ENCODE peak calls at places on chromosome 9, in seven cellular contexts. One of them, this sample, is unnamed.

GRCh38 chr9:35696520-35697215 is 6.9 kb upstream of the TPM2 start:
- DNase-seq in Peyer's patch: peak; percentile 88
- DNase-seq in IMR-90: peak; percentile 40
- DNase-seq in testis: peak; percentile 69
- DNase-seq in tibial nerve: peak; percentile 40
- DNase-seq in right lobe of liver: no peak
- DNase-seq in heart left ventricle: peak; percentile 59
- DNase-seq in this sample: no peak

GRCh38 chr9:121736147-121736721 is 84.8 kb downstream of the DAB2IP start:
- DNase-seq in tibial nerve: peak; percentile 50
- DNase-seq in right lobe of liver: peak; percentile 44
- DNase-seq in IMR-90: peak; percentile 25
- DNase-seq in testis: peak; percentile 86
- DNase-seq in heart left ventricle: peak; percentile 85
- DNase-seq in Peyer's patch: peak; percentile 81
- DNase-seq in this sample: no peak

GRCh38 chr9:106761493-106761892 is 101.5 kb upstream of the ZNF462 start:
- DNase-seq in heart left ventricle: no peak
- DNase-seq in tibial nerve: no peak
- DNase-seq in testis: no peak
- DNase-seq in right lobe of liver: no peak
- DNase-seq in IMR-90: no peak
- DNase-seq in Peyer's patch: no peak
- DNase-seq in this sample: no peak

GRCh38 chr9:125418404-125418803 is 156.8 kb downstream of the GAPVD1 start:
- DNase-seq in right lobe of liver: no peak
- DNase-seq in IMR-90: peak; percentile 58
- DNase-seq in testis: no peak
- DNase-seq in heart left ventricle: no peak
- DNase-seq in Peyer's patch: no peak
- DNase-seq in tibial nerve: no peak
- DNase-seq in this sample: no peak

GRCh38 chr9:80707120-80707519 is 982.2 kb downstream of the TLE1 start:
- DNase-seq in testis: no peak
- DNase-seq in heart left ventricle: no peak
- DNase-seq in IMR-90: peak; percentile 51
- DNase-seq in right lobe of liver: no peak
- DNase-seq in tibial nerve: no peak
- DNase-seq in Peyer's patch: no peak
- DNase-seq in this sample: no peak

GRCh38 chr9:73132034-73132776 is 19.5 kb upstream of the ANXA1 start:
- DNase-seq in testis: peak; percentile 85
- DNase-seq in Peyer's patch: peak; percentile 81
- DNase-seq in right lobe of liver: peak; percentile 46
- DNase-seq in IMR-90: peak; percentile 85
- DNase-seq in tibial nerve: peak; percentile 47
- DNase-seq in heart left ventricle: peak; percentile 71
- DNase-seq in this sample: no peak

GRCh38 chr9:84677080-84677479 is 7.6 kb downstream of the NTRK2 start:
- DNase-seq in IMR-90: no peak
- DNase-seq in tibial nerve: no peak
- DNase-seq in heart left ventricle: no peak
- DNase-seq in testis: no peak
- DNase-seq in Peyer's patch: no peak
- DNase-seq in right lobe of liver: no peak
- DNase-seq in this sample: no peak

GRCh38 chr9:78158286-78158685 is 77.6 kb upstream of the CEP78 start:
- DNase-seq in heart left ventricle: no peak
- DNase-seq in testis: no peak
- DNase-seq in IMR-90: no peak
- DNase-seq in Peyer's patch: no peak
- DNase-seq in right lobe of liver: no peak
- DNase-seq in tibial nerve: no peak
- DNase-seq in this sample: no peak

GRCh38 chr9:12680341-12680740 is 12.8 kb upstream of the TYRP1 start:
- DNase-seq in IMR-90: peak; percentile 55
- DNase-seq in Peyer's patch: no peak
- DNase-seq in tibial nerve: no peak
- DNase-seq in testis: no peak
- DNase-seq in heart left ventricle: no peak
- DNase-seq in right lobe of liver: no peak
- DNase-seq in this sample: no peak

GRCh38 chr9:120643096-120643495 is 63.1 kb upstream of the CDK5RAP2 start:
- DNase-seq in right lobe of liver: no peak
- DNase-seq in testis: no peak
- DNase-seq in Peyer's patch: no peak
- DNase-seq in IMR-90: no peak
- DNase-seq in heart left ventricle: no peak
- DNase-seq in tibial nerve: no peak
- DNase-seq in this sample: no peak

GRCh38 chr9:3646226-3646625 is 120.4 kb upstream of the RFX3 start:
- DNase-seq in right lobe of liver: no peak
- DNase-seq in heart left ventricle: no peak
- DNase-seq in testis: no peak
- DNase-seq in IMR-90: no peak
- DNase-seq in Peyer's patch: no peak
- DNase-seq in tibial nerve: no peak
- DNase-seq in this sample: no peak

GRCh38 chr9:86487222-86487841 is 133.1 kb upstream of the TUT7 start:
- DNase-seq in testis: no peak
- DNase-seq in Peyer's patch: no peak
- DNase-seq in IMR-90: peak; percentile 76
- DNase-seq in right lobe of liver: no peak
- DNase-seq in heart left ventricle: no peak
- DNase-seq in tibial nerve: no peak
- DNase-seq in this sample: no peak

GRCh38 chr9:95732803-95733686 is 142.4 kb upstream of the ERCC6L2 start:
- DNase-seq in tibial nerve: no peak
- DNase-seq in heart left ventricle: no peak
- DNase-seq in IMR-90: no peak
- DNase-seq in testis: no peak
- DNase-seq in right lobe of liver: no peak
- DNase-seq in Peyer's patch: no peak
- DNase-seq in this sample: no peak

GRCh38 chr9:1267581-1267980 is 217.4 kb downstream of the DMRT2 start:
- DNase-seq in right lobe of liver: peak; percentile 30
- DNase-seq in Peyer's patch: no peak
- DNase-seq in testis: no peak
- DNase-seq in IMR-90: no peak
- DNase-seq in heart left ventricle: no peak
- DNase-seq in tibial nerve: no peak
- DNase-seq in this sample: no peak

GRCh38 chr9:16515207-16515606 is 355.3 kb downstream of the BNC2 start:
- DNase-seq in tibial nerve: no peak
- DNase-seq in IMR-90: peak; percentile 25
- DNase-seq in heart left ventricle: no peak
- DNase-seq in Peyer's patch: no peak
- DNase-seq in right lobe of liver: no peak
- DNase-seq in testis: no peak
- DNase-seq in this sample: no peak
- H3K27ac ChIP-seq in tibial nerve: no peak overlapping the region
- H3K27ac ChIP-seq in IMR-90: peak overlapping the region; percentile 98
- H3K27ac ChIP-seq in heart left ventricle: no peak overlapping the region
- H3K27ac ChIP-seq in Peyer's patch: no peak overlapping the region
- H3K27ac ChIP-seq in right lobe of liver: no peak overlapping the region
- H3K27ac ChIP-seq in testis: no peak overlapping the region
- H3K27ac ChIP-seq in this sample: no peak overlapping the region

GRCh38 chr9:129497837-129498450 is 123.0 kb downstream of the C9orf50 start:
- DNase-seq in IMR-90: no peak
- DNase-seq in tibial nerve: no peak
- DNase-seq in heart left ventricle: no peak
- DNase-seq in testis: peak; percentile 50
- DNase-seq in right lobe of liver: no peak
- DNase-seq in Peyer's patch: no peak
- DNase-seq in this sample: peak; percentile 87

GRCh38 chr9:129495422-129496186 is 125.3 kb downstream of the C9orf50 start:
- DNase-seq in Peyer's patch: peak; percentile 95
- DNase-seq in tibial nerve: peak; percentile 90
- DNase-seq in testis: peak; percentile 97
- DNase-seq in IMR-90: peak; percentile 84
- DNase-seq in right lobe of liver: peak; percentile 97
- DNase-seq in heart left ventricle: peak; percentile 97
- DNase-seq in this sample: peak; percentile 94

GRCh38 chr9:129494113-129494789 is 126.7 kb downstream of the C9orf50 start:
- DNase-seq in right lobe of liver: no peak
- DNase-seq in heart left ventricle: peak; percentile 19
- DNase-seq in tibial nerve: no peak
- DNase-seq in IMR-90: no peak
- DNase-seq in testis: no peak
- DNase-seq in Peyer's patch: no peak
- DNase-seq in this sample: no peak

GRCh38 chr9:129497064-129497836 is 123.7 kb downstream of the C9orf50 start:
- DNase-seq in Peyer's patch: no peak
- DNase-seq in heart left ventricle: no peak
- DNase-seq in tibial nerve: no peak
- DNase-seq in IMR-90: no peak
- DNase-seq in testis: peak; percentile 37
- DNase-seq in right lobe of liver: peak; percentile 46
- DNase-seq in this sample: peak; percentile 94

DNA sequence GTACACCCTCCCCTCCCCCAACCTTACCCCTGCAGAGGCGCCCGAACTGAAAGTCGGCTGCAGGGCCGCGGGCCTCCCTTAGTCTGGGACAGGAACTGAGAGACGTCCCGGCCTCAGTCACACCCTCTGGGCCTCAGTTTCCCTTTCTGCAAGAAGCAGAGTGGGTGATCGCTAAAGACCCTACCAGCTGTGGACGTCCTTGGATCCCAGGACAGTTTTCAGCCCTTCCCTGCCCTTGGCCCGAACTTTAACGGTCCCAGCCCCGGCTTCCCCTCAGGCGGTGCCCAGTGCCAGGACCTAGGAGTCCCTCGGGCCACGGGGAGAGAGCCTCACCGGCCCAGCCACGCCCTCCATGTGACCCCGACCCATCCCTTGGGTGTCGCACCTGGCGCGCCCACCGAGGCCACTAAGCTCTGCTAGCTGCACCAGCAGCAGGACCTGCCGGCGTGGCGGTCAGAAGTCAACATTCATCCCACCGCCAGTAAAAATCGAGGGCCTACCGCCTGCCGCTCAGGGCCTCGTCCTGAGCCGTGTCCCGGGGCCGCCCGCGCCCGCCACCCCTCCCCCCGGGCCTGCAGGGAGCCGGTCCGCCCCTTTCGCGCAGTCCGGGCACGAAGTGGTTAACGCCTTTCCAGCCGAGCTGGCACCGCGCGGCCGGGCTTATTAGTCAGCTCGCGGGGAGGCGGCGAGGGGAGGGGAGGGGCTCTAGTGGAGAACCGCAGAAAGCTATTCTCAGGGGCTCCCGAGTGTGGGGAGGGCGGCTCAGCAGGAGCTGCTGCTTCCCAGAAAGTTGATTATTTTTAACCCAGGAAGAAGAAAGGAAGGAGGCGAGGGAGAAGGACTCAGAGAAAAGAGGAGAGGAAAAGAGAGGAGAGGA is 124.5 kb downstream of the C9orf50 start:
- DNase-seq in Peyer's patch: peak; percentile 93
- DNase-seq in testis: peak; percentile 97
- DNase-seq in IMR-90: peak; percentile 91
- DNase-seq in tibial nerve: peak; percentile 96
- DNase-seq in right lobe of liver: peak; percentile 95
- DNase-seq in heart left ventricle: peak; percentile 98
- DNase-seq in this sample: peak; percentile 92
- TF ChIP-seq POLR2A in Peyer's patch: no peak
- TF ChIP-seq POLR2A in testis: peak; percentile 54
- TF ChIP-seq POLR2A in IMR-90: peak; percentile 94
- TF ChIP-seq POLR2A in tibial nerve: peak; percentile 74
- TF ChIP-seq POLR2A in right lobe of liver: peak; percentile 71
- TF ChIP-seq POLR2A in heart left ventricle: peak; percentile 86
- TF ChIP-seq POLR2A in this sample: no peak

DNA sequence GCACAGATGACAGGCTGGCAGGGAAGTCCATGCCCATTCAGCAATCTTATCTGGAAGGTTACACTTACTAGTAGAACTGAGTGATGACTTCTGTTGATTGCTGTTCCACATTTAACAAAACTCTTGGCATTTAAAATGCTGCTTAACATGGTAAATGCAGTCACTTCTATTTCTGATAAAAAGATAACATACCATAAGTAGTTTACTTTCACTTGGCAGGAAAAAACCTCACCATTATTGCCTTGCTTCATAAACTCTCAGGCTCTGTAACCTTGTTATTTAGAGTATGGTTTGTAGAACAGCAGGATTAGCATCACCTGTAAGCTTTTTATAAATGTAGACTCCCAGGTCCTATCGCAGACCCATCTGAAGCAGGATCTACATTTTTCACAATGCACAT is 55.5 kb downstream of the AUH start:
- DNase-seq in Peyer's patch: no peak
- DNase-seq in tibial nerve: no peak
- DNase-seq in testis: no peak
- DNase-seq in IMR-90: no peak
- DNase-seq in right lobe of liver: no peak
- DNase-seq in heart left ventricle: no peak
- DNase-seq in this sample: no peak
- H3K4me1 ChIP-seq in Peyer's patch: no peaks in the 10 kb centered on the region
- H3K4me1 ChIP-seq in tibial nerve: peaks cover 43% of the 10 kb centered on the region
- H3K4me1 ChIP-seq in testis: no peaks in the 10 kb centered on the region
- H3K4me1 ChIP-seq in IMR-90: peaks cover 10% of the 10 kb centered on the region
- H3K4me1 ChIP-seq in right lobe of liver: peaks cover 3% of the 10 kb centered on the region
- H3K4me1 ChIP-seq in heart left ventricle: peaks cover 31% of the 10 kb centered on the region
- H3K4me1 ChIP-seq in this sample: peaks cover 41% of the 10 kb centered on the region

GRCh38 chr9:69120380-69121154 is 53.5 kb upstream of the TJP2 start:
- DNase-seq in testis: no peak
- DNase-seq in right lobe of liver: peak; percentile 71
- DNase-seq in heart left ventricle: peak; percentile 53
- DNase-seq in tibial nerve: no peak
- DNase-seq in IMR-90: no peak
- DNase-seq in Peyer's patch: peak; percentile 92
- DNase-seq in this sample: no peak

GRCh38 chr9:69122391-69123141 is 51.5 kb upstream of the TJP2 start:
- DNase-seq in Peyer's patch: peak; percentile 86
- DNase-seq in heart left ventricle: no peak
- DNase-seq in IMR-90: peak; percentile 84
- DNase-seq in testis: no peak
- DNase-seq in tibial nerve: no peak
- DNase-seq in right lobe of liver: no peak
- DNase-seq in this sample: no peak

GRCh38 chr9:69122086-69122390 is 52.0 kb upstream of the TJP2 start:
- DNase-seq in tibial nerve: peak; percentile 48
- DNase-seq in heart left ventricle: peak; percentile 82
- DNase-seq in IMR-90: peak; percentile 61
- DNase-seq in testis: peak; percentile 78
- DNase-seq in right lobe of liver: peak; percentile 77
- DNase-seq in Peyer's patch: peak; percentile 76
- DNase-seq in this sample: no peak

GRCh38 chr9:69118656-69119055 is 55.4 kb upstream of the TJP2 start:
- DNase-seq in heart left ventricle: no peak
- DNase-seq in right lobe of liver: no peak
- DNase-seq in tibial nerve: no peak
- DNase-seq in IMR-90: no peak
- DNase-seq in Peyer's patch: no peak
- DNase-seq in testis: no peak
- DNase-seq in this sample: no peak

GRCh38 chr9:69121155-69122085 is 52.7 kb upstream of the TJP2 start:
- DNase-seq in Peyer's patch: peak; percentile 72
- DNase-seq in testis: peak; percentile 58
- DNase-seq in tibial nerve: no peak
- DNase-seq in IMR-90: peak; percentile 31
- DNase-seq in right lobe of liver: peak; percentile 65
- DNase-seq in heart left ventricle: peak; percentile 52
- DNase-seq in this sample: no peak
- H3K27ac ChIP-seq in Peyer's patch: peak overlapping the region; percentile 67
- H3K27ac ChIP-seq in testis: peak overlapping the region; percentile 18
- H3K27ac ChIP-seq in tibial nerve: peak overlapping the region; percentile 86
- H3K27ac ChIP-seq in IMR-90: peak overlapping the region; percentile 24
- H3K27ac ChIP-seq in right lobe of liver: peak overlapping the region; percentile 91
- H3K27ac ChIP-seq in heart left ventricle: peak overlapping the region; percentile 91
- H3K27ac ChIP-seq in this sample: peak overlapping the region; percentile 80

This sample was measured in vagina.